ENCODE peak calls at places on chromosomes 7 and 10, in four cellular contexts. U, T, Z and G are unnamed samples.

GRCh38 chr10:114879541-114880158 is 58.1 kb downstream of the FHIP2A start:
- DNase-seq in Z (no peak), U (peak), T (no peak), G (peak)

GRCh38 chr7:115561341-115562110 is 469.0 kb downstream of the TFEC start:
- DNase-seq in T (no peak), U (peak), Z (peak), G (no peak)

GRCh38 chr10:110431659-110432058 is 66.0 kb upstream of the DUSP5 start:
- DNase-seq in T (no peak), U (no peak), Z (no peak), G (peak)

GRCh38 chr7:47322731-47323130 is 259.2 kb downstream of the TNS3 start:
- DNase-seq in U (no peak), T (no peak), Z (no peak), G (no peak)

GRCh38 chr10:70494536-70494935 is 16.0 kb downstream of the PALD1 start:
- DNase-seq in Z (no peak), T (no peak), U (no peak), G (no peak)

GRCh38 chr7:117045927-117046710 is 92.8 kb downstream of the ST7 start:
- DNase-seq in Z (no peak), U (no peak), T (no peak), G (peak)

GRCh38 chr7:43764039-43764789 is 5.7 kb downstream of the BLVRA start:
- DNase-seq in Z (peak), U (peak), T (no peak), G (no peak)

GRCh38 chr10:69659286-69660027 is 29.4 kb downstream of the FAM241B start:
- DNase-seq in U (no peak), Z (no peak), T (no peak), G (no peak)

GRCh38 chr10:113000454-113000853 is 50.4 kb downstream of the TCF7L2 start:
- DNase-seq in Z (no peak), T (no peak), U (no peak), G (no peak)

GRCh38 chr10:102113261-102113955 is 6.8 kb downstream of the LDB1 start:
- DNase-seq in Z (no peak), U (no peak), T (no peak), G (no peak)

GRCh38 chr7:132491546-132491945 is 84.7 kb downstream of the PLXNA4 start:
- DNase-seq in U (no peak), T (no peak), Z (no peak), G (no peak)